ENCODE peak calls at places on chromosome 4, in four cellular contexts. L is colonic mucosa; G is upper lobe of right lung; X is activated CD4-positive, alpha-beta T cell treated with anti-CD3 and anti-CD28 coated beads, Interleukin-2, amount 50 U/mL, for 4 hours. T is an unnamed sample.

GRCh38 chr4:3791910-3792542 is 25.8 kb downstream of the ADRA2C start:
- DNase-seq in L (peak), X (no peak), G (no peak), T (peak)

GRCh38 chr4:162849922-162850321 is 316.8 kb downstream of the NAF1 start:
- DNase-seq in X (no peak), L (no peak), G (no peak), T (no peak)

GRCh38 chr4:167930171-167930570 is 162.2 kb upstream of the ANXA10 start:
- DNase-seq in L (no peak), G (no peak), X (no peak), T (no peak)

GRCh38 chr4:30258949-30259348 is 461.2 kb upstream of the PCDH7 start:
- DNase-seq in X (no peak), G (no peak), L (no peak), T (no peak)

GRCh38 chr4:90845777-90846176 is 718.6 kb downstream of the CCSER1 start:
- DNase-seq in X (no peak), G (no peak), L (no peak), T (no peak)

GRCh38 chr4:78337621-78338020 is 213.9 kb upstream of the ANXA3 start:
- DNase-seq in G (no peak), X (no peak), L (no peak), T (peak)

GRCh38 chr4:5827108-5828004 is 65.5 kb downstream of the CRMP1 start:
- DNase-seq in L (no peak), G (no peak), X (no peak), T (no peak)

GRCh38 chr4:70722199-70722791 is 531 bp downstream of the RUFY3 start:
- DNase-seq in G (no peak), L (no peak), X (peak), T (peak)

GRCh38 chr4:184815046-184815877 is 10.5 kb downstream of the ACSL1 start:
- DNase-seq in L (peak), G (peak), X (no peak), T (peak)

GRCh38 chr4:25896782-25897539 is 17.1 kb upstream of the SMIM20 start:
- DNase-seq in G (no peak), L (no peak), X (no peak), T (no peak)

GRCh38 chr4:121510260-121510942 is 129.6 kb upstream of the QRFPR start:
- DNase-seq in G (no peak), X (no peak), L (no peak), T (no peak)

GRCh38 chr4:8185280-8185679 is 13.8 kb upstream of the SH3TC1 start:
- DNase-seq in X (no peak), G (no peak), L (no peak), T (no peak)

GRCh38 chr4:2243682-2244380 is 1.9 kb upstream of the HAUS3 start:
- DNase-seq in L (peak), X (no peak), G (peak), T (peak)

GRCh38 chr4:87465739-87466366 is 43.5 kb downstream of the NUDT9 start:
- DNase-seq in X (no peak), L (no peak), G (no peak), T (peak)

GRCh38 chr4:90064196-90064595 is 63.0 kb upstream of the CCSER1 start:
- DNase-seq in G (no peak), X (no peak), L (no peak), T (no peak)

GRCh38 chr4:140675599-140676231 is 80.5 kb downstream of the TBC1D9 start:
- DNase-seq in L (no peak), G (no peak), X (no peak), T (no peak)

GRCh38 chr4:55330241-55330640 is 15.8 kb upstream of the SRD5A3 start:
- DNase-seq in L (no peak), G (no peak), X (no peak), T (no peak)

GRCh38 chr4:142485452-142485851 is 360.6 kb downstream of the INPP4B start:
- DNase-seq in G (no peak), X (no peak), L (no peak), T (no peak)

GRCh38 chr4:125780159-125780558 is 465.4 kb downstream of the FAT4 start:
- DNase-seq in L (no peak), G (no peak), X (no peak), T (no peak)

GRCh38 chr4:152114562-152114961 is 353.8 kb upstream of the GATB start:
- DNase-seq in L (no peak), G (no peak), X (no peak), T (no peak)

GRCh38 chr4:182649698-182650477 is 267.3 kb downstream of the DCTD start:
- DNase-seq in L (no peak), X (no peak), G (no peak), T (no peak)

GRCh38 chr4:16677545-16677944 is 220.9 kb downstream of the LDB2 start:
- DNase-seq in G (no peak), X (no peak), L (no peak), T (peak)

GRCh38 chr4:69656653-69657158 is 3.7 kb upstream of the UGT2A1 start:
- DNase-seq in L (no peak), X (no peak), G (no peak), T (no peak)

GRCh38 chr4:163866728-163867313 is 372.3 kb downstream of the TMA16 start:
- DNase-seq in L (no peak), G (no peak), X (no peak), T (no peak)

GRCh38 chr4:35166437-35166836 is 1077.9 kb downstream of the ARAP2 start:
- DNase-seq in G (no peak), L (no peak), X (no peak), T (no peak)

T was measured in left kidney.